ENCODE peak calls at places on chromosomes 2 and 18, in six cellular contexts. C is nephron progenitor cell; U is activated CD4-positive, alpha-beta T cell treated with anti-CD3 and anti-CD28 coated beads, Interleukin-2, amount 10 ng/mL, durations not matched to agents 24 days and 14 days; Y is dorsolateral prefrontal cortex; X is activated naive CD8-positive, alpha-beta T cell treated with anti-CD3 and anti-CD28 coated beads, Interleukin-2, amount 50 U/mL, for 16 hours; E is stimulated activated CD8-positive, alpha-beta memory T cell treated with anti-CD3 and anti-CD28 coated beads, Interleukin-4, amount 100 ng/mL, for 4 hours. D is an unnamed sample.

GRCh38 chr2:76316691-76317090 is 606.0 kb upstream of the GCFC2 start:
- DNase-seq in C (no peak), U (no peak), Y (no peak), X (no peak), E (no peak), D (no peak)

GRCh38 chr18:79576686-79577351 is 102.8 kb upstream of the CTDP1 start:
- DNase-seq in C (no peak), U (no peak), Y (peak; percentile 92), X (no peak), E (no peak), D (peak; percentile 70)

GRCh38 chr2:128714861-128715312 is 396.2 kb upstream of the HS6ST1 start:
- DNase-seq in C (no peak), U (peak; percentile 50), Y (no peak), X (no peak), E (no peak), D (no peak)

GRCh38 chr2:8552264-8552913 is 129.5 kb upstream of the ID2 start:
- DNase-seq in C (no peak), U (no peak), Y (peak; percentile 36), X (no peak), E (no peak), D (peak; percentile 38)

GRCh38 chr2:37472959-37473358 is 128.5 kb downstream of the QPCT start:
- DNase-seq in C (no peak), U (no peak), Y (no peak), X (no peak), E (no peak), D (no peak)

GRCh38 chr2:43276962-43277383 is 50.6 kb upstream of the ZFP36L2 start:
- DNase-seq in C (no peak), U (no peak), Y (no peak), X (no peak), E (no peak), D (no peak)

GRCh38 chr2:184599054-184599874 is 935 bp downstream of the ZNF804A start:
- DNase-seq in C (no peak), U (no peak), Y (no peak), X (no peak), E (no peak), D (no peak)

GRCh38 chr2:88590998-88591613 is 36.2 kb downstream of the EIF2AK3 start:
- DNase-seq in C (peak; percentile 32), U (peak; percentile 87), Y (no peak), X (no peak), E (peak; percentile 5), D (no peak)

GRCh38 chr2:152825834-152826233 is 107.4 kb downstream of the ARL6IP6 start:
- DNase-seq in C (no peak), U (no peak), Y (no peak), X (no peak), E (no peak), D (no peak)

GRCh38 chr2:100104718-100105677 is 37.4 kb downstream of the AFF3 start:
- DNase-seq in C (peak; percentile 75), U (peak; percentile 61), Y (peak; percentile 53), X (no peak), E (no peak), D (peak; percentile 58)

GRCh38 chr18:49582579-49582978 is 20.7 kb downstream of the LIPG start:
- DNase-seq in C (no peak), U (no peak), Y (no peak), X (no peak), E (no peak), D (no peak)

GRCh38 chr18:47912794-47913594 is 17.5 kb downstream of the SMAD2 start:
- DNase-seq in C (no peak), U (peak; percentile 55), Y (no peak), X (no peak), E (no peak), D (no peak)

GRCh38 chr2:150060341-150060740 is 427.1 kb downstream of the RND3 start:
- DNase-seq in C (no peak), U (no peak), Y (no peak), X (no peak), E (no peak), D (no peak)

GRCh38 chr2:48617618-48618017 is at the start of gene GTF2A1L:
- DNase-seq in C (no peak), U (no peak), Y (no peak), X (no peak), E (no peak), D (no peak)

GRCh38 chr2:11945139-11946126 is 199.0 kb downstream of the LPIN1 start:
- DNase-seq in C (no peak), U (peak; percentile 69), Y (no peak), X (no peak), E (no peak), D (no peak)

GRCh38 chr2:8575810-8576423 is 105.9 kb upstream of the ID2 start:
- DNase-seq in C (no peak), U (no peak), Y (peak; percentile 42), X (no peak), E (no peak), D (no peak)

GRCh38 chr2:104378853-104379374 is 475.0 kb upstream of the POU3F3 start:
- DNase-seq in C (peak; percentile 11), U (peak; percentile 63), Y (peak; percentile 45), X (no peak), E (no peak), D (no peak)

GRCh38 chr2:201465524-201465971 is 14.0 kb downstream of the STRADB start:
- DNase-seq in C (no peak), U (peak; percentile 46), Y (no peak), X (no peak), E (no peak), D (no peak)

GRCh38 chr2:128413718-128414341 is 95.2 kb upstream of the HS6ST1 start:
- DNase-seq in C (no peak), U (no peak), Y (peak; percentile 15), X (no peak), E (no peak), D (peak; percentile 14)

GRCh38 chr18:77000527-77000926 is 132.1 kb downstream of the MBP start:
- DNase-seq in C (peak; percentile 68), U (peak; percentile 83), Y (peak; percentile 70), X (no peak), E (peak; percentile 26), D (no peak)

GRCh38 chr2:45963816-45964215 is 312.3 kb downstream of the PRKCE start:
- DNase-seq in C (no peak), U (no peak), Y (no peak), X (no peak), E (no peak), D (no peak)

GRCh38 chr2:6577960-6578359 is 287.7 kb downstream of the CMPK2 start:
- DNase-seq in C (no peak), U (no peak), Y (no peak), X (no peak), E (no peak), D (no peak)

GRCh38 chr2:113791697-113792590 is 35.5 kb upstream of the SLC35F5 start:
- DNase-seq in C (no peak), U (peak; percentile 71), Y (no peak), X (no peak), E (no peak), D (no peak)

GRCh38 chr2:66440692-66441091 is 5.8 kb downstream of the MEIS1 start:
- DNase-seq in C (peak; percentile 66), U (no peak), Y (peak; percentile 47), X (no peak), E (no peak), D (peak; percentile 59)

GRCh38 chr2:111053266-111053665 is 67.4 kb upstream of the BCL2L11 start:
- DNase-seq in C (no peak), U (peak; percentile 41), Y (no peak), X (no peak), E (no peak), D (no peak)

GRCh38 chr2:221204699-221205098 is 367.4 kb downstream of the EPHA4 start:
- DNase-seq in C (no peak), U (no peak), Y (no peak), X (no peak), E (no peak), D (no peak)

GRCh38 chr18:12007063-12007462 is 25.8 kb downstream of the IMPA2 start:
- DNase-seq in C (no peak), U (no peak), Y (no peak), X (no peak), E (no peak), D (no peak)

GRCh38 chr2:230181245-230181644 is 38.5 kb downstream of the SP110 start:
- DNase-seq in C (no peak), U (peak; percentile 50), Y (no peak), X (no peak), E (no peak), D (no peak)

GRCh38 chr18:3250237-3251107 is 2.9 kb downstream of the MYL12A start:
- DNase-seq in C (no peak), U (no peak), Y (no peak), X (no peak), E (no peak), D (no peak)

GRCh38 chr2:72998724-72999123 is 72.8 kb downstream of the SFXN5 start:
- DNase-seq in C (no peak), U (no peak), Y (no peak), X (no peak), E (no peak), D (no peak)

GRCh38 chr2:218418717-218419458 is at the start of gene VIL1:
- DNase-seq in C (no peak), U (no peak), Y (no peak), X (no peak), E (no peak), D (no peak)

GRCh38 chr2:207085110-207085509 is 80.6 kb downstream of the KLF7 start:
- DNase-seq in C (no peak), U (no peak), Y (no peak), X (no peak), E (no peak), D (no peak)

GRCh38 chr2:172248381-172249173 is 145.9 kb upstream of the DLX2 start:
- DNase-seq in C (no peak), U (no peak), Y (no peak), X (no peak), E (no peak), D (no peak)

GRCh38 chr2:86068098-86069047 is 37.3 kb downstream of the POLR1A start:
- DNase-seq in C (no peak), U (peak; percentile 82), Y (no peak), X (no peak), E (no peak), D (no peak)

GRCh38 chr2:16816522-16816921 is 150.9 kb upstream of the CYRIA start:
- DNase-seq in C (no peak), U (no peak), Y (no peak), X (no peak), E (no peak), D (no peak)